ENCODE peak calls at places on chromosomes 4 and X, in nine cellular contexts. Y is lower leg skin, L is endothelial cell of umbilical vein, R is testis, T is mesenchymal stem cell, P is foreskin fibroblast, O is left ventricle myocardium inferior, E is endodermal cell, V is AG10803. D is an unnamed sample.

GRCh38 chr4:168421671-168422070 is 58.6 kb downstream of the DDX60L start:
- DNase-seq in Y (no peak), L (peak), R (no peak), T (no peak), P (peak), O (no peak), E (no peak), V (no peak), D (peak)

GRCh38 chr4:175419120-175419774 is 392.8 kb downstream of the GPM6A start:
- DNase-seq in Y (no peak), L (no peak), R (no peak), T (peak), P (peak), O (no peak), E (no peak), V (peak), D (peak)

GRCh38 chr4:84573738-84574720 is 8.9 kb upstream of the CDS1 start:
- DNase-seq in Y (no peak), L (no peak), R (no peak), T (no peak), P (no peak), O (no peak), E (no peak), V (no peak), D (peak)

GRCh38 chr4:158858410-158859189 is 89.8 kb downstream of the FNIP2 start:
- DNase-seq in Y (no peak), L (no peak), R (no peak), T (peak), P (peak), O (no peak), E (no peak), V (peak), D (peak)

GRCh38 chrX:40145001-40145631 is 47.4 kb upstream of the BCOR start:
- DNase-seq in Y (no peak), L (no peak), R (no peak), T (peak), P (no peak), O (no peak), E (peak), V (peak), D (no peak)

GRCh38 chr4:124948976-124949597 is 236.6 kb upstream of the ANKRD50 start:
- DNase-seq in Y (no peak), L (peak), R (no peak), T (no peak), P (peak), O (no peak), E (no peak), V (peak), D (peak)

GRCh38 chrX:115894087-115894486 is 276.5 kb upstream of the AGTR2 start:
- DNase-seq in Y (no peak), L (no peak), R (no peak), T (no peak), P (no peak), O (no peak), E (no peak), V (no peak), D (peak)

GRCh38 chrX:15903186-15903681 is 48.6 kb upstream of the AP1S2 start:
- DNase-seq in Y (no peak), L (no peak), R (no peak), T (no peak), P (no peak), O (no peak), E (no peak), V (no peak), D (no peak)

GRCh38 chr4:17063870-17064269 is 165.4 kb upstream of the LDB2 start:
- DNase-seq in Y (no peak), L (no peak), R (no peak), T (no peak), P (peak), O (no peak), E (no peak), V (peak), D (no peak)

GRCh38 chrX:72105436-72105835 is 26.3 kb downstream of the RTL5 start:
- DNase-seq in Y (peak), L (no peak), R (no peak), T (no peak), P (no peak), O (no peak), E (no peak), V (no peak), D (no peak)

GRCh38 chrX:19956923-19957322 is 33.9 kb downstream of the BCLAF3 start:
- DNase-seq in Y (no peak), L (no peak), R (peak), T (no peak), P (no peak), O (peak), E (no peak), V (peak), D (peak)

GRCh38 chr4:186717556-186717955 is 6.1 kb downstream of the FAT1 start:
- DNase-seq in Y (no peak), L (no peak), R (no peak), T (no peak), P (no peak), O (no peak), E (no peak), V (no peak), D (no peak)

GRCh38 chr4:122576261-122577188 is 44.3 kb downstream of the IL21 start:
- DNase-seq in Y (no peak), L (peak), R (no peak), T (peak), P (peak), O (no peak), E (no peak), V (peak), D (peak)

GRCh38 chrX:151753313-151754041 is 18.9 kb downstream of the CNGA2 start:
- DNase-seq in Y (peak), L (peak), R (peak), T (no peak), P (peak), O (peak), E (peak), V (peak), D (peak)

GRCh38 chr4:182369211-182369610 is 126.0 kb downstream of the TENM3 start:
- DNase-seq in Y (no peak), L (no peak), R (no peak), T (no peak), P (no peak), O (no peak), E (no peak), V (peak), D (peak)

GRCh38 chr4:52659722-52660261 is 691 bp upstream of the USP46 start:
- DNase-seq in Y (peak), L (peak), R (peak), T (peak), P (no peak), O (peak), E (peak), V (peak), D (peak)

GRCh38 chrX:142214081-142214480 is 9.0 kb upstream of the MAGEC2 start:
- DNase-seq in Y (no peak), L (no peak), R (no peak), T (no peak), P (no peak), O (no peak), E (no peak), V (no peak), D (no peak)

GRCh38 chrX:85977218-85977617 is 70.1 kb downstream of the CHM start:
- DNase-seq in Y (no peak), L (no peak), R (no peak), T (no peak), P (no peak), O (no peak), E (no peak), V (no peak), D (no peak)

GRCh38 chr4:73895201-73896177 is 26.3 kb downstream of the CXCL1 start:
- DNase-seq in Y (no peak), L (no peak), R (no peak), T (peak), P (no peak), O (no peak), E (no peak), V (no peak), D (peak)

GRCh38 chr4:81499840-81500239 is 28.1 kb upstream of the RASGEF1B start:
- DNase-seq in Y (no peak), L (no peak), R (no peak), T (no peak), P (no peak), O (no peak), E (peak), V (no peak), D (no peak)

GRCh38 chr4:108783666-108784463 is 21.0 kb upstream of the ETNPPL start:
- DNase-seq in Y (no peak), L (peak), R (no peak), T (peak), P (no peak), O (no peak), E (no peak), V (peak), D (peak)

GRCh38 chrX:122972604-122973003 is 211.5 kb upstream of the GRIA3 start:
- DNase-seq in Y (no peak), L (no peak), R (no peak), T (no peak), P (no peak), O (no peak), E (no peak), V (no peak), D (no peak)

GRCh38 chrX:114619874-114620273 is 36.0 kb downstream of the HTR2C start:
- DNase-seq in Y (no peak), L (peak), R (no peak), T (peak), P (no peak), O (no peak), E (peak), V (peak), D (peak)

GRCh38 chrX:114800719-114801118 is 216.7 kb downstream of the IL13RA2 start:
- DNase-seq in Y (no peak), L (no peak), R (no peak), T (peak), P (peak), O (no peak), E (no peak), V (peak), D (peak)

GRCh38 chr4:17400696-17401095 is 111.2 kb downstream of the QDPR start:
- DNase-seq in Y (no peak), L (no peak), R (no peak), T (no peak), P (peak), O (no peak), E (no peak), V (peak), D (no peak)

GRCh38 chr4:77652237-77652897 is 46.7 kb downstream of the CXCL13 start:
- DNase-seq in Y (no peak), L (peak), R (no peak), T (no peak), P (no peak), O (no peak), E (no peak), V (no peak), D (peak)

GRCh38 chr4:42892413-42892812 is at the start of gene GRXCR1:
- DNase-seq in Y (no peak), L (no peak), R (no peak), T (no peak), P (no peak), O (no peak), E (no peak), V (no peak), D (no peak)

GRCh38 chrX:1351981-1352714 is 15.6 kb downstream of the IL3RA start:
- DNase-seq in Y (peak), L (no peak), R (no peak), T (no peak), P (no peak), O (no peak), E (no peak), V (no peak), D (no peak)

GRCh38 chr4:5751918-5752802 is 41.2 kb downstream of the EVC start:
- DNase-seq in Y (peak), L (peak), R (no peak), T (peak), P (no peak), O (no peak), E (peak), V (peak), D (peak)

GRCh38 chrX:152895724-152896420 is 2.0 kb upstream of the ZNF185 start:
- DNase-seq in Y (no peak), L (peak), R (no peak), T (no peak), P (no peak), O (no peak), E (peak), V (no peak), D (no peak)

GRCh38 chrX:134513091-134513490 is 53.1 kb downstream of the HPRT1 start:
- DNase-seq in Y (no peak), L (no peak), R (no peak), T (peak), P (no peak), O (no peak), E (no peak), V (no peak), D (no peak)

GRCh38 chrX:18984381-18985185 is 669 bp upstream of the PHKA2 start:
- DNase-seq in Y (peak), L (peak), R (peak), T (peak), P (peak), O (peak), E (peak), V (peak), D (peak)

DNA sequence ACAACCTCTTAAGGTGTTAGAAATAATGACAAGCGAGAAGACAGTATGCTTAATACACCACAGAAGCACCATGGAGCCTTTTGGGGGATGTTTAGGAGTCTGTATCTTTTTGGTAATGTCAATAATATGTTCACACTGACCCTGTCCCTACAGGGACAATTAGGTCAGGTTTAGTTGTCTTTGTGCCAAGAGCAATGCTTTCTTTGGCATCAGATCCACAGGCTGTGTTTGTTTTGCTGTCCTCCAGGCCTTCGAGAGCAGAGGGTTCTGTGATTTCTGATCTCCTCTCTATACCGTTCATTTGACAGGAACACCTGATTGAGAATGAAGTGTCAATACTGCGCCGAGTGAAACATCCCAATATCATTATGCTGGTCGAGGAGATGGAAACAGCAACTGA is 153.8 kb downstream of the DCLK2 start:
- DNase-seq in Y (no peak), L (peak), R (no peak), T (no peak), P (no peak), O (no peak), E (no peak), V (no peak), D (peak)
- H3K4me3 ChIP-seq in Y (no peak), L (no peak), R (no peak), T (no peak), P (no peak), O (no peak), E (no peak), V (no peak), D (no peak)

DNA sequence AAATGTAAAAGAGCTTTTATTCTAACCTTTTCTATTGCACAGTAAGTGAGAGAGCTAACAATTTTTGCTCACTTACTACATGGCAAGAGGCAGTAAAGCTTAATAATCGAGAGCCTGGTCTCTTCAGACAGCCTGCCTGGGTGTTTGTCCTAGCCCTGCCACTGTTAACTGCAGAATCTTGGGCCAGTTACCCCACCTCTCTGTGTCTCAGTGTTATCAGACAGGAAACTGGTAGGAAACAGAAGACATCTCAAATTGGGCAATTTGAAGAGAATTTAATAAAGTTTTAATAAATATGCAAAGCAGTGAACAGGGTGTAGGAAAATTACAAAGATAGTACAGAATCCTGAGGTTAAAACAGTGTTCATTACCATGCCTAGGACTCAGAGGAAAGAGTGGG is 13.4 kb downstream of the STAP1 start:
- DNase-seq in Y (no peak), L (no peak), R (no peak), T (no peak), P (no peak), O (no peak), E (no peak), V (no peak), D (no peak)
- H3K4me3 ChIP-seq in Y (no peak), L (no peak), R (no peak), T (no peak), P (no peak), O (no peak), E (no peak), V (no peak), D (no peak)

GRCh38 chr4:88010921-88011320 is 3.5 kb downstream of the PKD2 start:
- DNase-seq in Y (no peak), L (peak), R (no peak), T (no peak), P (no peak), O (no peak), E (no peak), V (no peak), D (no peak)

GRCh38 chr4:88008133-88008621 is 742 bp downstream of the PKD2 start:
- DNase-seq in Y (peak), L (peak), R (peak), T (peak), P (peak), O (peak), E (peak), V (peak), D (peak)

GRCh38 chr4:88008624-88009235 is 1.3 kb downstream of the PKD2 start:
- DNase-seq in Y (no peak), L (peak), R (no peak), T (peak), P (no peak), O (no peak), E (no peak), V (peak), D (peak)

GRCh38 chr4:88007304-88008132 is at the start of gene PKD2:
- DNase-seq in Y (peak), L (peak), R (peak), T (peak), P (peak), O (peak), E (peak), V (peak), D (peak)

GRCh38 chr4:88009871-88010270 is 2.4 kb downstream of the PKD2 start:
- DNase-seq in Y (no peak), L (peak), R (no peak), T (no peak), P (no peak), O (no peak), E (no peak), V (no peak), D (no peak)
- H3K4me3 ChIP-seq in Y (no peak), L (no peak), R (no peak), T (peak), P (peak), O (no peak), E (peak), V (peak), D (no peak)

GRCh38 chrX:34655496-34656258 is 1.4 kb downstream of the TMEM47 start:
- DNase-seq in Y (no peak), L (peak), R (no peak), T (peak), P (no peak), O (no peak), E (peak), V (peak), D (no peak)

GRCh38 chrX:34653811-34654210 is 3.3 kb downstream of the TMEM47 start:
- DNase-seq in Y (no peak), L (peak), R (no peak), T (peak), P (no peak), O (no peak), E (no peak), V (no peak), D (peak)

GRCh38 chrX:34656467-34656841 is 631 bp downstream of the TMEM47 start:
- DNase-seq in Y (peak), L (peak), R (no peak), T (peak), P (no peak), O (peak), E (peak), V (no peak), D (no peak)

GRCh38 chrX:34656842-34657780 is at the start of gene TMEM47:
- DNase-seq in Y (peak), L (peak), R (peak), T (peak), P (peak), O (peak), E (peak), V (peak), D (peak)

DNA sequence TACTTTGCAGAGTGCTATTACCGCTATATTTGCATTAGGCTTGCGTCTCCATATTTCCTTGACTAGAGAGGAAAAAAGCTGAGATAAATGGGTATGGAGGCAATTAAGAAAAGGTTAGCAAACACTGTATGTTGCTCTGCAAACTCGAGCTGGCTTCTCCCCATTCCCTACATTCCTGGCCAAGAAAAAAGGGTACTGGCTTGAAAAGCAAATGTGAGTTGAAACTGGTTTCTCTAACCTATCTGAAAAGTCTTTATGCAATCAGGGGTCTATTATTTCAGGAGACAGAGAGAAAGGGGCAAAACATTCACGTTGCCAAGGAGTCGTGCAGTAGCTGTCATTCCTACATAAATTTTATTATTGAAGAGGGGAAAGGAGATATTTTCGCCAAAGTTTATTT is 2.1 kb downstream of the TMEM47 start:
- DNase-seq in Y (no peak), L (peak), R (no peak), T (peak), P (no peak), O (no peak), E (no peak), V (peak), D (no peak)
- H3K4me3 ChIP-seq in Y (no peak), L (peak), R (no peak), T (peak), P (peak), O (peak), E (peak), V (peak), D (peak)

GRCh38 chr4:87007345-87008181 is 72.8 kb downstream of the AFF1 start:
- DNase-seq in Y (peak), L (peak), R (peak), T (peak), P (no peak), O (peak), E (peak), V (no peak), D (peak)

GRCh38 chr4:87010192-87010591 is 75.4 kb downstream of the AFF1 start:
- DNase-seq in Y (no peak), L (peak), R (no peak), T (no peak), P (no peak), O (no peak), E (no peak), V (no peak), D (no peak)

GRCh38 chr4:87011340-87012034 is 76.7 kb downstream of the AFF1 start:
- DNase-seq in Y (no peak), L (peak), R (no peak), T (peak), P (peak), O (no peak), E (no peak), V (peak), D (peak)

GRCh38 chr4:87006531-87007344 is 71.9 kb downstream of the AFF1 start:
- DNase-seq in Y (peak), L (peak), R (peak), T (peak), P (peak), O (peak), E (peak), V (peak), D (peak)

DNA sequence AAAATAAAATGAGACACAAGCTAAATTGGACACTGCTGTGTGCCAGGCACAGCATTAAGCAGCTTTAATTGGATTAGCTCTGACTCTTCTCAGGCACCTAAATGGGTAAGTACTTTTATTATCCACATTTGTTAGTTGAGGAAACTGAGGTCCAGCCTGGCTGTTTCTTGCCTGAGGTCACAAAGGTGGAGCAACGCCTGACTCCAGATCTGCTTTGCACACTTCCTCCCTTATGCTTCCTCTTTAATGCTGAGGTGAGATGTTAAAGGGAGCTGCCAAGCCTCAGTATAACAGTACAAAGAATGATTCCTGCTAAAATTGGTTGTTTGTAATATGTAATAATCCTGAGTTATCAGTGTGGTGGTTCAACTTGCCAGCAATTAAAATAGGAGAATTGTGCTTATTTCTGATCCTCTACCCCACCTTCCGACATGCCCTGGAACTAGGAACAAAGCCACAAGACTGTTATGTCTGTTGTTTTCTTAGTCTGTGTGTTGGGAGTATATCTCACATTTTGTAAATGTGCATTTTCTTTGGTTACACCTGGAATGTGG is 74.4 kb downstream of the AFF1 start:
- DNase-seq in Y (no peak), L (peak), R (no peak), T (no peak), P (no peak), O (no peak), E (no peak), V (no peak), D (no peak)
- H3K4me3 ChIP-seq in Y (no peak), L (peak), R (no peak), T (peak), P (no peak), O (peak), E (peak), V (no peak), D (no peak)